ENCODE peak calls at places on chromosomes 7 and 10, in six cellular contexts. One of them, this sample, is unnamed.

GRCh38 chr7:139943391-139943790 is 114.3 kb downstream of the TBXAS1 start:
- DNase-seq in H1: no peak
- DNase-seq in K562: no peak
- DNase-seq in GM12878: no peak
- DNase-seq in SK-N-SH: peak
- DNase-seq in HepG2: no peak
- DNase-seq in this sample: no peak

GRCh38 chr10:35041502-35041879 is 48.6 kb downstream of the CUL2 start:
- DNase-seq in HepG2: no peak
- DNase-seq in K562: no peak
- DNase-seq in H1: no peak
- DNase-seq in GM12878: no peak
- DNase-seq in SK-N-SH: no peak
- DNase-seq in this sample: peak

GRCh38 chr10:29482591-29483421 is 152.0 kb downstream of the SVIL start:
- DNase-seq in SK-N-SH: peak
- DNase-seq in GM12878: no peak
- DNase-seq in H1: peak
- DNase-seq in HepG2: peak
- DNase-seq in K562: no peak
- DNase-seq in this sample: no peak

GRCh38 chr7:28988818-28989595 is 30.9 kb upstream of the TRIL start:
- DNase-seq in GM12878: no peak
- DNase-seq in HepG2: no peak
- DNase-seq in K562: no peak
- DNase-seq in H1: no peak
- DNase-seq in SK-N-SH: no peak
- DNase-seq in this sample: no peak

GRCh38 chr10:13536674-13537366 is 8.0 kb upstream of the BEND7 start:
- DNase-seq in H1: peak
- DNase-seq in HepG2: peak
- DNase-seq in SK-N-SH: peak
- DNase-seq in GM12878: peak
- DNase-seq in K562: peak
- DNase-seq in this sample: peak

GRCh38 chr10:97028126-97028831 is 157.5 kb downstream of the SLIT1 start:
- DNase-seq in H1: no peak
- DNase-seq in SK-N-SH: no peak
- DNase-seq in HepG2: no peak
- DNase-seq in GM12878: no peak
- DNase-seq in K562: no peak
- DNase-seq in this sample: no peak

GRCh38 chr10:118041316-118041715 is 5.4 kb downstream of the RAB11FIP2 start:
- DNase-seq in SK-N-SH: no peak
- DNase-seq in GM12878: no peak
- DNase-seq in K562: no peak
- DNase-seq in H1: no peak
- DNase-seq in HepG2: no peak
- DNase-seq in this sample: no peak

GRCh38 chr10:103542764-103543616 is 49.5 kb downstream of the NEURL1 start:
- DNase-seq in GM12878: peak
- DNase-seq in HepG2: peak
- DNase-seq in K562: peak
- DNase-seq in H1: no peak
- DNase-seq in SK-N-SH: peak
- DNase-seq in this sample: peak

GRCh38 chr7:7384228-7384627 is 151.4 kb downstream of the COL28A1 start:
- DNase-seq in HepG2: no peak
- DNase-seq in SK-N-SH: no peak
- DNase-seq in K562: no peak
- DNase-seq in H1: no peak
- DNase-seq in GM12878: no peak
- DNase-seq in this sample: no peak

GRCh38 chr10:624605-625334 is 64.7 kb downstream of the DIP2C start:
- DNase-seq in SK-N-SH: peak
- DNase-seq in HepG2: peak
- DNase-seq in K562: peak
- DNase-seq in H1: no peak
- DNase-seq in GM12878: no peak
- DNase-seq in this sample: no peak

GRCh38 chr10:86267286-86268195 is 99.1 kb downstream of the GRID1 start:
- DNase-seq in GM12878: no peak
- DNase-seq in H1: peak
- DNase-seq in HepG2: no peak
- DNase-seq in K562: no peak
- DNase-seq in SK-N-SH: peak
- DNase-seq in this sample: no peak

GRCh38 chr10:31648966-31649365 is 279.7 kb downstream of the ARHGAP12 start:
- DNase-seq in HepG2: no peak
- DNase-seq in K562: no peak
- DNase-seq in H1: no peak
- DNase-seq in GM12878: no peak
- DNase-seq in SK-N-SH: no peak
- DNase-seq in this sample: no peak

GRCh38 chr10:50807851-50808776 is 68.4 kb downstream of the ASAH2B start:
- DNase-seq in K562: no peak
- DNase-seq in HepG2: peak
- DNase-seq in SK-N-SH: no peak
- DNase-seq in H1: no peak
- DNase-seq in GM12878: no peak
- DNase-seq in this sample: no peak
- TF ChIP-seq JUND in K562: no peak
- TF ChIP-seq JUND in HepG2: no peak
- TF ChIP-seq JUND in SK-N-SH: no peak
- TF ChIP-seq JUND in H1: no peak
- TF ChIP-seq JUND in GM12878: no peak
- TF ChIP-seq JUND in this sample: no peak

GRCh38 chr10:69473304-69473985 is 22.2 kb downstream of the TSPAN15 start:
- DNase-seq in K562: no peak
- DNase-seq in SK-N-SH: no peak
- DNase-seq in GM12878: no peak
- DNase-seq in HepG2: no peak
- DNase-seq in H1: no peak
- DNase-seq in this sample: no peak

GRCh38 chr10:69472544-69472943 is 21.3 kb downstream of the TSPAN15 start:
- DNase-seq in HepG2: no peak
- DNase-seq in K562: no peak
- DNase-seq in GM12878: no peak
- DNase-seq in SK-N-SH: no peak
- DNase-seq in H1: no peak
- DNase-seq in this sample: no peak

GRCh38 chr10:69472142-69472541 is 20.9 kb downstream of the TSPAN15 start:
- DNase-seq in HepG2: no peak
- DNase-seq in SK-N-SH: no peak
- DNase-seq in K562: no peak
- DNase-seq in GM12878: no peak
- DNase-seq in H1: no peak
- DNase-seq in this sample: no peak

GRCh38 chr10:69475433-69475830 is 24.2 kb downstream of the TSPAN15 start:
- DNase-seq in SK-N-SH: no peak
- DNase-seq in HepG2: no peak
- DNase-seq in H1: no peak
- DNase-seq in GM12878: no peak
- DNase-seq in K562: no peak
- DNase-seq in this sample: no peak

GRCh38 chr10:69474688-69475432 is 23.6 kb downstream of the TSPAN15 start:
- DNase-seq in K562: no peak
- DNase-seq in SK-N-SH: no peak
- DNase-seq in GM12878: no peak
- DNase-seq in H1: no peak
- DNase-seq in HepG2: no peak
- DNase-seq in this sample: no peak
- H3K9ac ChIP-seq in K562: no peak
- H3K9ac ChIP-seq in SK-N-SH: no peak
- H3K9ac ChIP-seq in GM12878: no peak
- H3K9ac ChIP-seq in H1: no peak
- H3K9ac ChIP-seq in HepG2: no peak
- H3K9ac ChIP-seq in this sample: no peak

GRCh38 chr10:133124357-133125211 is 35.4 kb upstream of the KNDC1 start:
- DNase-seq in SK-N-SH: peak
- DNase-seq in HepG2: no peak
- DNase-seq in H1: peak
- DNase-seq in K562: peak
- DNase-seq in GM12878: no peak
- DNase-seq in this sample: no peak
- TF ChIP-seq MAX in SK-N-SH: no peak
- TF ChIP-seq MAX in HepG2: no peak
- TF ChIP-seq MAX in H1: no peak
- TF ChIP-seq MAX in K562: no peak
- TF ChIP-seq MAX in GM12878: no peak
- TF ChIP-seq MAX in this sample: no peak

GRCh38 chr7:92761391-92762098 is 74.8 kb downstream of the CDK6 start:
- DNase-seq in GM12878: no peak
- DNase-seq in HepG2: no peak
- DNase-seq in H1: no peak
- DNase-seq in K562: no peak
- DNase-seq in SK-N-SH: no peak
- DNase-seq in this sample: no peak

GRCh38 chr7:92762853-92763252 is 73.5 kb downstream of the CDK6 start:
- DNase-seq in HepG2: no peak
- DNase-seq in SK-N-SH: no peak
- DNase-seq in K562: no peak
- DNase-seq in GM12878: no peak
- DNase-seq in H1: no peak
- DNase-seq in this sample: no peak

GRCh38 chr7:92765725-92766124 is 70.6 kb downstream of the CDK6 start:
- DNase-seq in H1: no peak
- DNase-seq in SK-N-SH: no peak
- DNase-seq in HepG2: no peak
- DNase-seq in K562: no peak
- DNase-seq in GM12878: no peak
- DNase-seq in this sample: peak

GRCh38 chr7:92766461-92767003 is 69.8 kb downstream of the CDK6 start:
- DNase-seq in HepG2: peak
- DNase-seq in GM12878: no peak
- DNase-seq in H1: no peak
- DNase-seq in SK-N-SH: no peak
- DNase-seq in K562: no peak
- DNase-seq in this sample: no peak

GRCh38 chr7:92763636-92764423 is 72.5 kb downstream of the CDK6 start:
- DNase-seq in SK-N-SH: no peak
- DNase-seq in K562: peak
- DNase-seq in H1: peak
- DNase-seq in GM12878: no peak
- DNase-seq in HepG2: peak
- DNase-seq in this sample: peak
- TF ChIP-seq JUND in SK-N-SH: peak
- TF ChIP-seq JUND in K562: peak
- TF ChIP-seq JUND in H1: peak
- TF ChIP-seq JUND in GM12878: no peak
- TF ChIP-seq JUND in HepG2: no peak
- TF ChIP-seq JUND in this sample: peak

GRCh38 chr7:26948617-26949118 is 84.3 kb upstream of the SKAP2 start:
- DNase-seq in GM12878: no peak
- DNase-seq in H1: no peak
- DNase-seq in HepG2: peak
- DNase-seq in K562: no peak
- DNase-seq in SK-N-SH: no peak
- DNase-seq in this sample: no peak

GRCh38 chr7:26944959-26945358 is 80.6 kb upstream of the SKAP2 start:
- DNase-seq in SK-N-SH: no peak
- DNase-seq in H1: no peak
- DNase-seq in K562: no peak
- DNase-seq in GM12878: no peak
- DNase-seq in HepG2: no peak
- DNase-seq in this sample: no peak

GRCh38 chr7:26944486-26944885 is 80.1 kb upstream of the SKAP2 start:
- DNase-seq in K562: no peak
- DNase-seq in HepG2: no peak
- DNase-seq in H1: no peak
- DNase-seq in SK-N-SH: no peak
- DNase-seq in GM12878: no peak
- DNase-seq in this sample: no peak

GRCh38 chr7:26950854-26951253 is 86.5 kb upstream of the SKAP2 start:
- DNase-seq in GM12878: no peak
- DNase-seq in HepG2: no peak
- DNase-seq in H1: no peak
- DNase-seq in SK-N-SH: no peak
- DNase-seq in K562: no peak
- DNase-seq in this sample: no peak

GRCh38 chr7:26949319-26949718 is 84.9 kb upstream of the SKAP2 start:
- DNase-seq in GM12878: no peak
- DNase-seq in K562: no peak
- DNase-seq in HepG2: peak
- DNase-seq in SK-N-SH: no peak
- DNase-seq in H1: no peak
- DNase-seq in this sample: no peak
- H3K9ac ChIP-seq in GM12878: no peak
- H3K9ac ChIP-seq in K562: no peak
- H3K9ac ChIP-seq in HepG2: no peak
- H3K9ac ChIP-seq in SK-N-SH: no peak
- H3K9ac ChIP-seq in H1: no peak
- H3K9ac ChIP-seq in this sample: no peak

GRCh38 chr7:128739048-128739962 is at the start of gene CALU:
- DNase-seq in HepG2: peak
- DNase-seq in H1: peak
- DNase-seq in K562: peak
- DNase-seq in GM12878: peak
- DNase-seq in SK-N-SH: peak
- DNase-seq in this sample: peak

GRCh38 chr7:128738570-128739047 is 550 bp upstream of the CALU start:
- DNase-seq in SK-N-SH: peak
- DNase-seq in K562: no peak
- DNase-seq in GM12878: no peak
- DNase-seq in H1: no peak
- DNase-seq in HepG2: no peak
- DNase-seq in this sample: no peak

GRCh38 chr7:128739990-128740682 is 977 bp downstream of the CALU start:
- DNase-seq in K562: no peak
- DNase-seq in SK-N-SH: no peak
- DNase-seq in GM12878: no peak
- DNase-seq in HepG2: no peak
- DNase-seq in H1: no peak
- DNase-seq in this sample: no peak

GRCh38 chr7:128737441-128737840 is 1.7 kb upstream of the CALU start:
- DNase-seq in HepG2: no peak
- DNase-seq in GM12878: no peak
- DNase-seq in K562: no peak
- DNase-seq in H1: no peak
- DNase-seq in SK-N-SH: no peak
- DNase-seq in this sample: no peak

GRCh38 chr7:128737867-128738390 is 1.2 kb upstream of the CALU start:
- DNase-seq in GM12878: no peak
- DNase-seq in K562: peak
- DNase-seq in SK-N-SH: no peak
- DNase-seq in HepG2: peak
- DNase-seq in H1: no peak
- DNase-seq in this sample: peak
- TF ChIP-seq MAX in GM12878: no peak
- TF ChIP-seq MAX in K562: no peak
- TF ChIP-seq MAX in SK-N-SH: no peak
- TF ChIP-seq MAX in HepG2: no peak
- TF ChIP-seq MAX in H1: no peak
- TF ChIP-seq MAX in this sample: no peak

GRCh38 chr10:88680958-88681357 is 16.7 kb downstream of the LIPF start:
- DNase-seq in K562: no peak
- DNase-seq in GM12878: no peak
- DNase-seq in H1: no peak
- DNase-seq in HepG2: no peak
- DNase-seq in SK-N-SH: no peak
- DNase-seq in this sample: no peak
- TF ChIP-seq JUND in K562: no peak
- TF ChIP-seq JUND in GM12878: no peak
- TF ChIP-seq JUND in H1: no peak
- TF ChIP-seq JUND in HepG2: no peak
- TF ChIP-seq JUND in SK-N-SH: no peak
- TF ChIP-seq JUND in this sample: no peak